ENCODE peak calls at places on chromosomes 1 and 21, in four cellular contexts. One of them, this sample, is unnamed. For H3K36me3, the result is how much of the 10 kb centered on the place peaks cover.

GRCh38 chr1:66711420-66711819 is 40.8 kb upstream of the DYNLT5 start:
- DNase-seq in HCT116: no peak
- DNase-seq in GM12878: no peak
- DNase-seq in IMR-90: no peak
- DNase-seq in this sample: peak

GRCh38 chr1:113396585-113396984 is 6.3 kb downstream of the MAGI3 start:
- DNase-seq in HCT116: peak
- DNase-seq in GM12878: no peak
- DNase-seq in IMR-90: peak
- DNase-seq in this sample: no peak

GRCh38 chr1:112791723-112792104 is 76.6 kb upstream of the PPM1J start:
- DNase-seq in HCT116: no peak
- DNase-seq in GM12878: no peak
- DNase-seq in IMR-90: no peak
- DNase-seq in this sample: no peak

GRCh38 chr1:67563684-67564083 is 121.3 kb upstream of the GADD45A start:
- DNase-seq in HCT116: no peak
- DNase-seq in GM12878: no peak
- DNase-seq in IMR-90: no peak
- DNase-seq in this sample: no peak

GRCh38 chr1:69982992-69983391 is 222.4 kb downstream of the LRRC40 start:
- DNase-seq in HCT116: peak
- DNase-seq in GM12878: no peak
- DNase-seq in IMR-90: peak
- DNase-seq in this sample: no peak

GRCh38 chr1:61825398-61825797 is 83.1 kb downstream of the PATJ start:
- DNase-seq in HCT116: no peak
- DNase-seq in GM12878: no peak
- DNase-seq in IMR-90: no peak
- DNase-seq in this sample: no peak

GRCh38 chr1:177873238-177873637 is 96.6 kb downstream of the SEC16B start:
- DNase-seq in HCT116: no peak
- DNase-seq in GM12878: no peak
- DNase-seq in IMR-90: peak
- DNase-seq in this sample: no peak

GRCh38 chr1:2799811-2800663 is 1.5 kb downstream of the TTC34 start:
- DNase-seq in HCT116: no peak
- DNase-seq in GM12878: no peak
- DNase-seq in IMR-90: no peak
- DNase-seq in this sample: no peak

GRCh38 chr1:22932803-22933470 is 39.7 kb downstream of the LACTBL1 start:
- DNase-seq in HCT116: no peak
- DNase-seq in GM12878: no peak
- DNase-seq in IMR-90: no peak
- DNase-seq in this sample: no peak

GRCh38 chr1:66464802-66465201 is 69.2 kb upstream of the SGIP1 start:
- DNase-seq in HCT116: no peak
- DNase-seq in GM12878: no peak
- DNase-seq in IMR-90: peak
- DNase-seq in this sample: no peak

GRCh38 chr1:207941664-207942063 is 30.7 kb upstream of the CD34 start:
- DNase-seq in HCT116: no peak
- DNase-seq in GM12878: no peak
- DNase-seq in IMR-90: peak
- DNase-seq in this sample: no peak

GRCh38 chr1:180246579-180246978 is 16.5 kb downstream of the LHX4 start:
- DNase-seq in HCT116: no peak
- DNase-seq in GM12878: no peak
- DNase-seq in IMR-90: no peak
- DNase-seq in this sample: no peak

GRCh38 chr1:225817611-225818061 is 7.7 kb downstream of the EPHX1 start:
- DNase-seq in HCT116: peak
- DNase-seq in GM12878: no peak
- DNase-seq in IMR-90: peak
- DNase-seq in this sample: no peak

GRCh38 chr21:14215971-14216621 is at the start of gene RBM11:
- DNase-seq in HCT116: no peak
- DNase-seq in GM12878: no peak
- DNase-seq in IMR-90: peak
- DNase-seq in this sample: peak

GRCh38 chr1:241648159-241648558 is 3.9 kb upstream of the WDR64 start:
- DNase-seq in HCT116: no peak
- DNase-seq in GM12878: no peak
- DNase-seq in IMR-90: no peak
- DNase-seq in this sample: no peak

GRCh38 chr1:202237052-202237451 is 43.5 kb downstream of the LGR6 start:
- DNase-seq in HCT116: peak
- DNase-seq in GM12878: no peak
- DNase-seq in IMR-90: peak
- DNase-seq in this sample: peak

GRCh38 chr1:159054427-159054826 is 22.1 kb downstream of the AIM2 start:
- DNase-seq in HCT116: no peak
- DNase-seq in GM12878: no peak
- DNase-seq in IMR-90: peak
- DNase-seq in this sample: no peak

GRCh38 chr1:229147086-229147485 is 123.8 kb upstream of the RAB4A start:
- DNase-seq in HCT116: no peak
- DNase-seq in GM12878: no peak
- DNase-seq in IMR-90: no peak
- DNase-seq in this sample: no peak

GRCh38 chr1:247366926-247367325 is 35.3 kb upstream of the ZNF496 start:
- DNase-seq in HCT116: no peak
- DNase-seq in GM12878: no peak
- DNase-seq in IMR-90: no peak
- DNase-seq in this sample: no peak

GRCh38 chr1:241391926-241392710 is 35.1 kb upstream of the RGS7 start:
- DNase-seq in HCT116: no peak
- DNase-seq in GM12878: no peak
- DNase-seq in IMR-90: peak
- DNase-seq in this sample: no peak

GRCh38 chr1:228986093-228986904 is 251.0 kb downstream of the RHOU start:
- DNase-seq in HCT116: no peak
- DNase-seq in GM12878: no peak
- DNase-seq in IMR-90: peak
- DNase-seq in this sample: no peak

GRCh38 chr1:23152966-23153684 is 15.5 kb downstream of the LUZP1 start:
- DNase-seq in HCT116: no peak
- DNase-seq in GM12878: no peak
- DNase-seq in IMR-90: peak
- DNase-seq in this sample: no peak

GRCh38 chr1:206975313-206975712 is 5.1 kb upstream of the FCAMR start:
- DNase-seq in HCT116: no peak
- DNase-seq in GM12878: no peak
- DNase-seq in IMR-90: no peak
- DNase-seq in this sample: no peak

GRCh38 chr21:36743008-36743407 is 44.1 kb downstream of the SIM2 start:
- DNase-seq in HCT116: no peak
- DNase-seq in GM12878: no peak
- DNase-seq in IMR-90: no peak
- DNase-seq in this sample: no peak

GRCh38 chr1:114033219-114033706 is 54.0 kb downstream of the OLFML3 start:
- DNase-seq in HCT116: peak
- DNase-seq in GM12878: no peak
- DNase-seq in IMR-90: no peak
- DNase-seq in this sample: peak

GRCh38 chr1:10918531-10918930 is 93.9 kb upstream of the TARDBP start:
- DNase-seq in HCT116: no peak
- DNase-seq in GM12878: no peak
- DNase-seq in IMR-90: peak
- DNase-seq in this sample: no peak

GRCh38 chr1:114154146-114154962 is 685 bp upstream of the SYT6 start:
- DNase-seq in HCT116: no peak
- DNase-seq in GM12878: no peak
- DNase-seq in IMR-90: no peak
- DNase-seq in this sample: no peak

GRCh38 chr1:80448081-80448480 is 1352.7 kb upstream of the ADGRL2 start:
- DNase-seq in HCT116: no peak
- DNase-seq in GM12878: no peak
- DNase-seq in IMR-90: peak
- DNase-seq in this sample: no peak

GRCh38 chr1:22450421-22451021 is 1.1 kb upstream of the ZBTB40 start:
- DNase-seq in HCT116: no peak
- DNase-seq in GM12878: no peak
- DNase-seq in IMR-90: no peak
- DNase-seq in this sample: no peak

GRCh38 chr1:44707959-44708831 is 22.8 kb downstream of the RNU5D-1 start:
- DNase-seq in HCT116: peak
- DNase-seq in GM12878: no peak
- DNase-seq in IMR-90: peak
- DNase-seq in this sample: peak

GRCh38 chr1:77271851-77272250 is 10.0 kb upstream of the AK5 start:
- DNase-seq in HCT116: no peak
- DNase-seq in GM12878: no peak
- DNase-seq in IMR-90: peak
- DNase-seq in this sample: no peak

GRCh38 chr1:119136401-119136800 is 4.1 kb downstream of the WARS2 start:
- DNase-seq in HCT116: no peak
- DNase-seq in GM12878: no peak
- DNase-seq in IMR-90: peak
- DNase-seq in this sample: no peak

GRCh38 chr1:97903626-97904025 is 17.2 kb downstream of the DPYD start:
- DNase-seq in HCT116: no peak
- DNase-seq in GM12878: no peak
- DNase-seq in IMR-90: peak
- DNase-seq in this sample: no peak

GRCh38 chr1:10762153-10762523 is 34.3 kb downstream of the CASZ1 start:
- DNase-seq in HCT116: no peak
- DNase-seq in GM12878: no peak
- DNase-seq in IMR-90: no peak
- DNase-seq in this sample: no peak

GRCh38 chr1:91026777-91027176 is 4.9 kb upstream of the ZNF644 start:
- DNase-seq in HCT116: no peak
- DNase-seq in GM12878: no peak
- DNase-seq in IMR-90: peak
- DNase-seq in this sample: no peak

GRCh38 chr1:119374208-119374877 is 5.8 kb downstream of the HAO2 start:
- DNase-seq in HCT116: no peak
- DNase-seq in GM12878: no peak
- DNase-seq in IMR-90: no peak
- DNase-seq in this sample: no peak

GRCh38 chr1:40646385-40646784 is 19.1 kb downstream of the RIMS3 start:
- DNase-seq in HCT116: peak
- DNase-seq in GM12878: no peak
- DNase-seq in IMR-90: peak
- DNase-seq in this sample: no peak

GRCh38 chr1:19846338-19846737 is 31.3 kb upstream of the RNF186 start:
- DNase-seq in HCT116: no peak
- DNase-seq in GM12878: no peak
- DNase-seq in IMR-90: no peak
- DNase-seq in this sample: no peak

DNA sequence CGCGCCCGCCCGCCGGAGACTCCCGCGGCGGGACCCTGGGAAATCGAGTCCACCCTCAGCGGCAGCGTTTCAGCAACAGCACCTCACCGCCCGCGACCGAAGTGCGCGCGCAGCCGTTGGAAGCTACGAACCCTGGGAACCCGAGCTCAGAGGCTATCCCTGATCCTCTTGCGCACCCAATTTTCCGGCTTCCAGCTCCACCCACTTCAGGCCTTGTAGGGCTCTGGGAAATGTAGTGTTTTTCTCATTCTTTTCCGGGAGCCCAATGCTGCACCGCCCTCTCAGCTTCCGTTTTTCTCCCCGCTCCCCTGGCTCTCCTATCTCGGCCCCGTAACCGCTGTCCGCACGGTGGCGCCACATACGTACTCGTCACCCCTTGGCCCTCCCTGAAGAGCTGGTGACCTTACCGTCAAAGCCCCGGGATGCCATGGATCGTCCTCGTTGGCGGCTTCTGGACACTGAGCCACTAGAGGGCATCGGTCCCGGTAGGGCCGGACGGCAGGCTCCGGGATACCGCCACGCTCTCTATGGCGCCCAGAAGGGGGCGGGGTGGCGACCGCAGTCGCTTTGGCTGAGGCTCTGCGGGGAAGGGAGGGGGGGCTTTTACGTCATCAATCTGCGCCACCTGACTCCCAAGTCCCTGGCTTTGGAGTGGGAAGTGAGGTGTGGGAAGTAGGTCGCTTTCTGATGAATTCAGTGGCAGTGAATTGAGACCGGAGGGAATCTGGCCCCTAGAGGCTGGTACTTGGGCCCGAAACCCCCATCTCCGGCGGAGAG is at the start of the genes ODR4 and TPR:
- DNase-seq in HCT116: peak
- DNase-seq in GM12878: peak
- DNase-seq in IMR-90: peak
- DNase-seq in this sample: peak
- H3K4me2 ChIP-seq in HCT116: peak
- H3K4me2 ChIP-seq in GM12878: peak
- H3K4me2 ChIP-seq in IMR-90: peak
- H3K4me2 ChIP-seq in this sample: peak

GRCh38 chr1:178939328-178939727 is 68.5 kb upstream of the ANGPTL1 start:
- DNase-seq in HCT116: no peak
- DNase-seq in GM12878: no peak
- DNase-seq in IMR-90: no peak
- DNase-seq in this sample: no peak
- H3K4me3 ChIP-seq in HCT116: no peak
- H3K4me3 ChIP-seq in GM12878: no peak
- H3K4me3 ChIP-seq in IMR-90: no peak
- H3K4me3 ChIP-seq in this sample: no peak

GRCh38 chr1:42934541-42935312 is 23.9 kb downstream of the SLC2A1 start:
- DNase-seq in HCT116: no peak
- DNase-seq in GM12878: no peak
- DNase-seq in IMR-90: no peak
- DNase-seq in this sample: no peak

GRCh38 chr1:42935313-42935624 is 23.4 kb downstream of the SLC2A1 start:
- DNase-seq in HCT116: no peak
- DNase-seq in GM12878: no peak
- DNase-seq in IMR-90: no peak
- DNase-seq in this sample: peak

GRCh38 chr1:42933610-42934009 is 25.1 kb downstream of the SLC2A1 start:
- DNase-seq in HCT116: no peak
- DNase-seq in GM12878: no peak
- DNase-seq in IMR-90: no peak
- DNase-seq in this sample: no peak

GRCh38 chr1:42933060-42933586 is 25.5 kb downstream of the SLC2A1 start:
- DNase-seq in HCT116: no peak
- DNase-seq in GM12878: no peak
- DNase-seq in IMR-90: no peak
- DNase-seq in this sample: no peak

GRCh38 chr1:42934111-42934510 is 24.6 kb downstream of the SLC2A1 start:
- DNase-seq in HCT116: no peak
- DNase-seq in GM12878: no peak
- DNase-seq in IMR-90: no peak
- DNase-seq in this sample: no peak
- H3K36me3 ChIP-seq in HCT116: under half
- H3K36me3 ChIP-seq in GM12878: half or more
- H3K36me3 ChIP-seq in IMR-90: half or more
- H3K36me3 ChIP-seq in this sample: under half

DNA sequence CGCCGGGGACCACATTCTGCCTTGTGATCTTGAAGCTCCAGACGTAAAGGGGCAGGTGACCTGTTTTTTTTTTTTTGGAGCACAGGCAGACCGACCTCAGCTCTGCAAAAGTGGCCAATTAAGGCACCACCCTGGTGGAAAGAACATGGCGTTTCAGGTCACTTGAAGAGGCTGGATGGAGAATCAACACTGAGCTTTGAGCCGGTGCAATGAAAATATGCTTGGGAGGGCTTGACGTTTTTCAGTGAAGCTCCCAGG is 13.8 kb upstream of the CAMTA1 start:
- DNase-seq in HCT116: no peak
- DNase-seq in GM12878: no peak
- DNase-seq in IMR-90: no peak
- DNase-seq in this sample: no peak
- H3K4me2 ChIP-seq in HCT116: no peak
- H3K4me2 ChIP-seq in GM12878: peak
- H3K4me2 ChIP-seq in IMR-90: no peak
- H3K4me2 ChIP-seq in this sample: peak